ENCODE peak calls at places on chromosome 18, in five cellular contexts. K, O, D, V and W are unnamed samples.

GRCh38 chr18:39453882-39454281 is 1888.3 kb upstream of the CELF4 start:
- DNase-seq in K (peak; percentile 69), D (no peak), O (peak; percentile 55), V (no peak), W (no peak)

GRCh38 chr18:45686892-45687611 is 36.9 kb upstream of the SLC14A1 start:
- DNase-seq in O (no peak), V (peak; percentile 49), K (peak; percentile 29), D (no peak), W (no peak)

GRCh38 chr18:67520276-67521035 is 3.9 kb upstream of the DSEL start:
- DNase-seq in D (no peak), K (peak; percentile 91), V (no peak), O (no peak), W (no peak)

GRCh38 chr18:56233595-56233994 is 404.8 kb downstream of the TXNL1 start:
- DNase-seq in K (peak; percentile 89), O (peak; percentile 22), V (no peak), D (no peak), W (no peak)

GRCh38 chr18:3111523-3112240 is 98.7 kb upstream of the LPIN2 start:
- DNase-seq in D (no peak), O (no peak), V (no peak), K (peak; percentile 8), W (no peak)

GRCh38 chr18:22604986-22605421 is 187.3 kb upstream of the CTAGE1 start:
- DNase-seq in V (no peak), K (no peak), D (no peak), O (no peak), W (no peak)

GRCh38 chr18:47422524-47422923 is 171.1 kb upstream of the SKOR2 start:
- DNase-seq in K (no peak), V (no peak), O (no peak), D (no peak), W (no peak)

GRCh38 chr18:46424898-46425297 is 232.1 kb downstream of the LOXHD1 start:
- DNase-seq in V (no peak), O (peak; percentile 6), K (no peak), D (no peak), W (no peak)

GRCh38 chr18:45638544-45638943 is 23.3 kb downstream of the SLC14A2 start:
- DNase-seq in O (no peak), K (no peak), V (no peak), D (no peak), W (no peak)

GRCh38 chr18:25229080-25229479 is 122.9 kb downstream of the ZNF521 start:
- DNase-seq in D (no peak), V (no peak), K (peak; percentile 93), O (no peak), W (no peak)

GRCh38 chr18:22541232-22541631 is 123.5 kb upstream of the CTAGE1 start:
- DNase-seq in O (no peak), D (no peak), V (no peak), K (no peak), W (no peak)

GRCh38 chr18:73653251-73653650 is 494.4 kb downstream of the FBXO15 start:
- DNase-seq in V (no peak), O (peak; percentile 43), D (no peak), K (no peak), W (no peak)

GRCh38 chr18:49015886-49016647 is 65.3 kb upstream of the SMAD7 start:
- DNase-seq in O (no peak), D (peak; percentile 39), K (no peak), V (peak; percentile 1), W (no peak)

GRCh38 chr18:63552581-63552980 is 10.4 kb downstream of the SERPINB12 start:
- DNase-seq in O (no peak), K (no peak), V (no peak), D (no peak), W (no peak)

GRCh38 chr18:79806976-79807841 is 9.5 kb downstream of the KCNG2 start:
- DNase-seq in V (no peak), O (no peak), K (no peak), D (peak; percentile 81), W (no peak)

GRCh38 chr18:40565805-40566509 is 1389.1 kb upstream of the PIK3C3 start:
- DNase-seq in K (no peak), V (no peak), O (no peak), D (no peak), W (no peak)

GRCh38 chr18:75473316-75473715 is 45.8 kb upstream of the SMIM21 start:
- DNase-seq in K (peak; percentile 34), V (no peak), O (no peak), D (no peak), W (no peak)

GRCh38 chr18:49747876-49748275 is 65.5 kb downstream of the ACAA2 start:
- DNase-seq in O (peak; percentile 19), V (no peak), D (peak; percentile 18), K (peak; percentile 12), W (no peak)

GRCh38 chr18:76275913-76276312 is 219.1 kb downstream of the ZNF516 start:
- DNase-seq in K (peak; percentile 54), D (no peak), V (no peak), O (no peak), W (no peak)

GRCh38 chr18:37577051-37577611 is 11.5 kb upstream of the CELF4 start:
- DNase-seq in V (no peak), D (no peak), K (no peak), O (no peak), W (no peak)

GRCh38 chr18:48342125-48342524 is 67.1 kb downstream of the ZBTB7C start:
- DNase-seq in D (no peak), O (no peak), K (no peak), V (no peak), W (no peak)

GRCh38 chr18:46917808-46918600 is 602 bp downstream of the KATNAL2 start:
- DNase-seq in O (no peak), K (peak; percentile 73), D (no peak), V (no peak), W (no peak)

GRCh38 chr18:46402396-46402795 is 254.6 kb downstream of the LOXHD1 start:
- DNase-seq in D (no peak), K (peak; percentile 23), O (peak; percentile 45), V (no peak), W (no peak)

GRCh38 chr18:34631567-34631966 is 78.5 kb upstream of the DTNA start:
- DNase-seq in K (no peak), V (no peak), D (no peak), O (no peak), W (no peak)

GRCh38 chr18:7221424-7222155 is 9.3 kb upstream of the LRRC30 start:
- DNase-seq in D (no peak), O (peak; percentile 77), V (no peak), K (peak; percentile 73), W (peak; percentile 32)

GRCh38 chr18:63253018-63253417 is 66.6 kb downstream of the BCL2 start:
- DNase-seq in K (peak; percentile 18), O (no peak), D (no peak), V (no peak), W (no peak)

GRCh38 chr18:63320690-63321265 is 1.2 kb upstream of the BCL2 start:
- DNase-seq in D (no peak), K (no peak), V (peak; percentile 39), O (peak; percentile 56), W (no peak)

GRCh38 chr18:76491436-76491800 is 3.6 kb downstream of the ZNF516 start:
- DNase-seq in K (peak; percentile 87), V (peak; percentile 81), O (peak; percentile 71), D (no peak), W (no peak)

GRCh38 chr18:341102-341501 is 73.3 kb upstream of the THOC1 start:
- DNase-seq in D (no peak), K (no peak), V (no peak), O (no peak), W (no peak)